ENCODE peak calls at places on chromosomes 13 and 19, in six cellular contexts. T is GM12865, Y is GM18507, K is AG09319, C is bronchial epithelial cell, R is amniotic stem cell. D is an unnamed sample.

GRCh38 chr13:111267205-111267604 is 53.2 kb upstream of the TEX29 start:
- DNase-seq in C (no peak), Y (no peak), R (no peak), T (no peak), K (no peak), D (no peak)

GRCh38 chr19:5914946-5915781 is 1.1 kb downstream of the CAPS start:
- DNase-seq in C (no peak), K (no peak), T (no peak), Y (no peak), R (no peak), D (no peak)

GRCh38 chr19:5940260-5941208 is 26.5 kb downstream of the CAPS start:
- DNase-seq in T (no peak), C (no peak), R (no peak), Y (no peak), K (no peak), D (no peak)

GRCh38 chr13:79187917-79188699 is 217.9 kb downstream of the RBM26 start:
- DNase-seq in T (peak), R (no peak), K (no peak), C (peak), Y (no peak), D (no peak)

GRCh38 chr19:48760514-48761221 is 5.3 kb downstream of the FGF21 start:
- DNase-seq in Y (no peak), C (peak), R (no peak), T (no peak), K (no peak), D (no peak)

GRCh38 chr13:66915596-66916185 is 314.4 kb downstream of the PCDH9 start:
- DNase-seq in Y (no peak), R (no peak), T (no peak), C (peak), K (no peak), D (no peak)

GRCh38 chr19:35144600-35145436 is 1.8 kb downstream of the FXYD7 start:
- DNase-seq in T (peak), R (no peak), K (no peak), C (peak), Y (no peak), D (no peak)

GRCh38 chr19:38729653-38730469 is 14.4 kb downstream of the CAPN12 start:
- DNase-seq in T (peak), R (no peak), K (no peak), C (peak), Y (no peak), D (peak)

D was measured in neuronal stem cell.